ENCODE peak calls at places on chromosomes 1 and 21, in nine cellular contexts. A is RCC 7860; H is activated CD8-positive, alpha-beta T cell treated with anti-CD3 and anti-CD28 coated beads, Interleukin-2, amount 10 ng/mL, durations not matched to agents 7 days and 5 days; W is NCI-H187 treated with DMSO at 0.1 percent for 48 hours; I is activated T-cell treated with anti-CD3 and anti-CD28 coated beads, Interleukin-2, amount 50 U/mL, for 24 hours; Q is iPS DF 6.9; R is T follicular helper cell; G is Right ventricle myocardium inferior; O is stimulated activated CD8-positive, alpha-beta memory T cell treated with anti-CD3 and anti-CD28 coated beads, Interleukin-12 subunit alpha, Interleukin-12 subunit beta, amount 100 ng/mL, for 4 hours. L is an unnamed sample.

GRCh38 chr1:63189677-63190076 is 132.7 kb upstream of the FOXD3 start:
- DNase-seq in A (no peak), H (no peak), W (no peak), I (no peak), Q (peak), R (no peak), G (no peak), O (no peak), L (no peak)

GRCh38 chr1:87765686-87766085 is 437.0 kb downstream of the LMO4 start:
- DNase-seq in A (no peak), H (no peak), W (no peak), I (no peak), Q (no peak), R (no peak), G (no peak), O (no peak), L (no peak)

GRCh38 chr1:15616704-15617172 is 520 bp upstream of the DDI2 start:
- DNase-seq in A (no peak), H (no peak), W (no peak), I (peak), Q (no peak), R (no peak), G (no peak), O (no peak), L (no peak)

GRCh38 chr1:71031426-71031825 is 16.2 kb downstream of the PTGER3 start:
- DNase-seq in A (no peak), H (no peak), W (no peak), I (no peak), Q (no peak), R (no peak), G (no peak), O (no peak), L (no peak)

GRCh38 chr1:220926146-220926545 is 46.9 kb downstream of the HLX start:
- DNase-seq in A (no peak), H (no peak), W (no peak), I (no peak), Q (no peak), R (no peak), G (no peak), O (no peak), L (no peak)

GRCh38 chr1:201050515-201051277 is 27.2 kb upstream of the KIF21B start:
- DNase-seq in A (no peak), H (no peak), W (no peak), I (no peak), Q (no peak), R (no peak), G (peak), O (no peak), L (no peak)

GRCh38 chr1:119431836-119432235 is 16.9 kb downstream of the HSD3B2 start:
- DNase-seq in A (no peak), H (no peak), W (no peak), I (no peak), Q (no peak), R (no peak), G (no peak), O (no peak), L (no peak)

GRCh38 chr1:100584761-100585745 is 47.1 kb downstream of the GPR88 start:
- DNase-seq in A (no peak), H (no peak), W (no peak), I (no peak), Q (no peak), R (no peak), G (no peak), O (no peak), L (no peak)

GRCh38 chr21:14977814-14978213 is 87.0 kb downstream of the NRIP1 start:
- DNase-seq in A (no peak), H (no peak), W (no peak), I (no peak), Q (no peak), R (no peak), G (no peak), O (no peak), L (no peak)

GRCh38 chr1:20603473-20604464 is 14.9 kb downstream of the CDA start:
- DNase-seq in A (peak), H (no peak), W (no peak), I (no peak), Q (no peak), R (no peak), G (peak), O (no peak), L (no peak)

GRCh38 chr1:97186381-97186780 is 464.8 kb downstream of the PTBP2 start:
- DNase-seq in A (no peak), H (no peak), W (no peak), I (no peak), Q (no peak), R (no peak), G (no peak), O (no peak), L (no peak)

GRCh38 chr1:40132383-40133121 is 28.6 kb upstream of the RLF start:
- DNase-seq in A (no peak), H (no peak), W (no peak), I (no peak), Q (no peak), R (no peak), G (no peak), O (no peak), L (no peak)

GRCh38 chr21:26451014-26451740 is 121.9 kb downstream of the CYYR1 start:
- DNase-seq in A (no peak), H (no peak), W (no peak), I (no peak), Q (no peak), R (no peak), G (no peak), O (no peak), L (no peak)

GRCh38 chr1:5758000-5758858 is 234.0 kb downstream of the NPHP4 start:
- DNase-seq in A (no peak), H (no peak), W (no peak), I (no peak), Q (no peak), R (no peak), G (no peak), O (no peak), L (no peak)

GRCh38 chr1:150021191-150021688 is 10.7 kb upstream of the OTUD7B start:
- DNase-seq in A (peak), H (no peak), W (no peak), I (no peak), Q (no peak), R (no peak), G (no peak), O (no peak), L (no peak)

GRCh38 chr21:21216013-21216412 is 217.8 kb downstream of the NCAM2 start:
- DNase-seq in A (no peak), H (no peak), W (no peak), I (no peak), Q (no peak), R (no peak), G (no peak), O (no peak), L (no peak)

L was measured in GM19239.